ENCODE peak calls at places on chromosomes 13 and 19, in six cellular contexts. One of them, this sample, is unnamed.

GRCh38 chr19:418761-419632 is 10.1 kb upstream of the C2CD4C start:
- DNase-seq in amygdala: no peak
- DNase-seq in choroid plexus epithelial cell: no peak
- DNase-seq in cerebellum: no peak
- DNase-seq in mucosa of descending colon: no peak
- DNase-seq in OCI-LY7: no peak
- DNase-seq in this sample: no peak

GRCh38 chr19:51256053-51256682 is 5.3 kb downstream of the SIGLECL1 start:
- DNase-seq in amygdala: no peak
- DNase-seq in mucosa of descending colon: no peak
- DNase-seq in choroid plexus epithelial cell: no peak
- DNase-seq in OCI-LY7: no peak
- DNase-seq in cerebellum: no peak
- DNase-seq in this sample: no peak

GRCh38 chr19:21655540-21656126 is 111.7 kb downstream of the ZNF100 start:
- DNase-seq in amygdala: no peak
- DNase-seq in cerebellum: no peak
- DNase-seq in choroid plexus epithelial cell: no peak
- DNase-seq in OCI-LY7: no peak
- DNase-seq in mucosa of descending colon: no peak
- DNase-seq in this sample: no peak

GRCh38 chr19:6412111-6412999 is 12.3 kb downstream of the KHSRP start:
- DNase-seq in OCI-LY7: peak; percentile 60
- DNase-seq in mucosa of descending colon: peak; percentile 80
- DNase-seq in choroid plexus epithelial cell: peak; percentile 31
- DNase-seq in amygdala: no peak
- DNase-seq in cerebellum: no peak
- DNase-seq in this sample: peak; percentile 32

GRCh38 chr19:17448190-17448967 is at the start of gene TMEM221:
- DNase-seq in amygdala: no peak
- DNase-seq in choroid plexus epithelial cell: no peak
- DNase-seq in cerebellum: no peak
- DNase-seq in OCI-LY7: peak; percentile 18
- DNase-seq in mucosa of descending colon: peak; percentile 43
- DNase-seq in this sample: no peak

GRCh38 chr13:79056706-79057105 is 349.3 kb downstream of the RBM26 start:
- DNase-seq in amygdala: no peak
- DNase-seq in choroid plexus epithelial cell: no peak
- DNase-seq in mucosa of descending colon: no peak
- DNase-seq in OCI-LY7: no peak
- DNase-seq in cerebellum: no peak
- DNase-seq in this sample: no peak

GRCh38 chr13:40798380-40798779 is 9.0 kb downstream of the SLC25A15 start:
- DNase-seq in cerebellum: no peak
- DNase-seq in choroid plexus epithelial cell: no peak
- DNase-seq in OCI-LY7: no peak
- DNase-seq in mucosa of descending colon: peak; percentile 43
- DNase-seq in amygdala: no peak
- DNase-seq in this sample: no peak

GRCh38 chr19:50549927-50550593 is 18.2 kb downstream of the LRRC4B start:
- DNase-seq in mucosa of descending colon: no peak
- DNase-seq in cerebellum: no peak
- DNase-seq in choroid plexus epithelial cell: no peak
- DNase-seq in amygdala: no peak
- DNase-seq in OCI-LY7: no peak
- DNase-seq in this sample: no peak

GRCh38 chr13:74074723-74075122 is 59.5 kb downstream of the KLF12 start:
- DNase-seq in mucosa of descending colon: no peak
- DNase-seq in cerebellum: no peak
- DNase-seq in choroid plexus epithelial cell: peak; percentile 77
- DNase-seq in amygdala: no peak
- DNase-seq in OCI-LY7: no peak
- DNase-seq in this sample: no peak

GRCh38 chr13:77919351-77920294 is 992 bp upstream of the EDNRB start:
- DNase-seq in mucosa of descending colon: peak; percentile 16
- DNase-seq in OCI-LY7: no peak
- DNase-seq in choroid plexus epithelial cell: peak; percentile 34
- DNase-seq in cerebellum: peak; percentile 11
- DNase-seq in amygdala: peak; percentile 10
- DNase-seq in this sample: no peak

GRCh38 chr19:56253737-56254136 is 18.8 kb upstream of the EDDM13 start:
- DNase-seq in cerebellum: peak; percentile 76
- DNase-seq in amygdala: no peak
- DNase-seq in mucosa of descending colon: peak; percentile 19
- DNase-seq in choroid plexus epithelial cell: peak; percentile 82
- DNase-seq in OCI-LY7: peak; percentile 69
- DNase-seq in this sample: peak; percentile 8

This sample was measured in GM18507.